ENCODE peak calls at places on chromosomes 4 and X, in nine cellular contexts. W, N, G, L, U, E, Y, T and B are unnamed samples.

GRCh38 chrX:38985375-38985774 is 184.1 kb downstream of the MID1IP1 start:
- DNase-seq in W (no peak), U (no peak), N (peak; percentile 41), E (no peak), G (no peak), T (no peak), L (peak; percentile 34), Y (peak; percentile 5), B (no peak)

GRCh38 chr4:6106156-6106555 is 87.9 kb upstream of the C4orf50 start:
- DNase-seq in T (no peak), E (no peak), Y (no peak), N (no peak), W (no peak), G (no peak), L (no peak), U (no peak), B (no peak)

GRCh38 chr4:3709846-3710441 is 56.2 kb upstream of the ADRA2C start:
- DNase-seq in U (no peak), N (no peak), W (no peak), G (no peak), T (no peak), Y (no peak), E (no peak), L (no peak), B (no peak)

GRCh38 chr4:56799291-56799823 is 22.1 kb downstream of the SPINK2 start:
- DNase-seq in L (no peak), T (no peak), Y (no peak), U (no peak), E (no peak), W (no peak), N (peak; percentile 36), G (no peak), B (no peak)

GRCh38 chr4:87078987-87079469 is 141.4 kb downstream of the KLHL8 start:
- DNase-seq in T (no peak), Y (peak; percentile 88), W (no peak), E (no peak), U (no peak), N (peak; percentile 86), L (peak; percentile 58), G (no peak), B (peak; percentile 69)

GRCh38 chrX:103066606-103067005 is 2.6 kb upstream of the BEX1 start:
- DNase-seq in E (no peak), Y (peak; percentile 4), W (no peak), T (no peak), G (no peak), L (peak; percentile 0), U (no peak), N (peak; percentile 6), B (peak; percentile 0)

GRCh38 chr4:30968926-30969325 is 248.8 kb downstream of the PCDH7 start:
- DNase-seq in Y (no peak), G (no peak), W (no peak), E (no peak), T (no peak), U (no peak), L (no peak), N (no peak), B (no peak)

GRCh38 chrX:77572322-77572721 is 125.1 kb downstream of the FGF16 start:
- DNase-seq in U (no peak), Y (peak; percentile 0), G (no peak), W (no peak), T (no peak), L (peak; percentile 12), E (no peak), N (peak; percentile 66), B (no peak)

GRCh38 chr4:99806545-99806944 is 10.1 kb upstream of the DAPP1 start:
- DNase-seq in L (no peak), Y (no peak), T (no peak), N (no peak), G (no peak), U (no peak), W (no peak), E (no peak), B (no peak)

GRCh38 chrX:63275127-63275526 is 76.0 kb downstream of the SPIN4 start:
- DNase-seq in L (peak; percentile 18), T (no peak), N (peak; percentile 52), G (no peak), Y (peak; percentile 24), E (peak; percentile 51), U (no peak), W (peak; percentile 38), B (peak; percentile 13)

GRCh38 chr4:124939908-124940307 is 227.4 kb upstream of the ANKRD50 start:
- DNase-seq in U (no peak), Y (no peak), N (no peak), E (no peak), L (peak; percentile 79), W (no peak), G (no peak), T (no peak), B (no peak)

GRCh38 chr4:66585767-66586166 is 915.5 kb upstream of the EPHA5 start:
- DNase-seq in L (no peak), W (no peak), E (no peak), U (no peak), T (no peak), Y (no peak), G (no peak), N (no peak), B (no peak)

GRCh38 chr4:106238819-106239420 is 77.1 kb downstream of the TBCK start:
- DNase-seq in G (peak; percentile 5), E (no peak), W (peak; percentile 22), L (peak; percentile 59), T (no peak), Y (peak; percentile 56), U (no peak), N (peak; percentile 59), B (peak; percentile 37)

GRCh38 chr4:93960916-93961315 is 132.4 kb downstream of the ATOH1 start:
- DNase-seq in G (no peak), L (no peak), Y (no peak), T (no peak), U (no peak), E (no peak), N (no peak), W (no peak), B (no peak)

GRCh38 chr4:164379694-164380093 is 374.2 kb upstream of the SMIM31 start:
- DNase-seq in G (no peak), L (peak; percentile 38), U (no peak), W (no peak), E (no peak), T (no peak), N (no peak), Y (no peak), B (no peak)

GRCh38 chr4:67035501-67035900 is 509.8 kb downstream of the CENPC start:
- DNase-seq in U (no peak), G (peak; percentile 10), Y (no peak), T (no peak), L (peak; percentile 91), N (peak; percentile 0), E (no peak), W (no peak), B (no peak)

GRCh38 chrX:153474718-153475117 is 4.3 kb upstream of the HAUS7 start:
- DNase-seq in W (peak; percentile 51), N (peak; percentile 83), Y (peak; percentile 57), E (peak; percentile 48), T (peak; percentile 40), U (peak; percentile 42), G (no peak), L (peak; percentile 25), B (peak; percentile 22)